ENCODE peak calls at places on chromosomes 4 and X, in six cellular contexts. B is Peyer's patch, E is anterior cingulate cortex, T is cardiac muscle cell, O is SK-N-DZ, V is T-helper 9 cell. J is an unnamed sample.

GRCh38 chr4:128287159-128287870 is at the start of gene PGRMC2:
- DNase-seq in E (no peak), T (no peak), O (peak; percentile 29), V (no peak), B (peak; percentile 30), J (peak; percentile 55)

GRCh38 chr4:153083447-153083921 is 120.8 kb upstream of the TRIM2 start:
- DNase-seq in B (peak; percentile 45), T (peak; percentile 83), V (peak; percentile 25), E (peak; percentile 33), O (peak; percentile 86), J (peak; percentile 82)

GRCh38 chr4:74598611-74599325 is 153.8 kb downstream of the AREG start:
- DNase-seq in T (no peak), B (no peak), O (no peak), V (no peak), E (no peak), J (no peak)

GRCh38 chr4:159159611-159160010 is 56.7 kb downstream of the RAPGEF2 start:
- DNase-seq in O (no peak), V (no peak), B (no peak), T (no peak), E (no peak), J (no peak)

GRCh38 chr4:148515248-148515647 is 73.0 kb upstream of the NR3C2 start:
- DNase-seq in T (no peak), V (no peak), E (no peak), B (no peak), O (no peak), J (no peak)

GRCh38 chrX:41621236-41621651 is 67.5 kb upstream of the GPR34 start:
- DNase-seq in V (no peak), E (no peak), O (peak; percentile 28), B (no peak), T (peak; percentile 24), J (no peak)

GRCh38 chr4:5206391-5206790 is 155.1 kb downstream of the STK32B start:
- DNase-seq in E (peak; percentile 81), T (no peak), V (no peak), O (peak; percentile 30), B (no peak), J (no peak)

GRCh38 chrX:24996096-24996709 is 19.6 kb downstream of the ARX start:
- DNase-seq in E (no peak), O (no peak), T (no peak), V (no peak), B (no peak), J (no peak)

GRCh38 chr4:2302387-2303119 is 40.6 kb upstream of the MXD4 start:
- DNase-seq in E (no peak), T (no peak), V (no peak), O (no peak), B (peak; percentile 12), J (no peak)

GRCh38 chrX:41445171-41445570 is 2.0 kb upstream of the NYX start:
- DNase-seq in V (no peak), O (no peak), B (no peak), T (no peak), E (no peak), J (peak; percentile 49)

GRCh38 chr4:111952708-111953107 is 192.5 kb upstream of the FAM241A start:
- DNase-seq in E (no peak), O (no peak), V (no peak), T (no peak), B (no peak), J (no peak)

GRCh38 chr4:7480423-7480822 is 45.7 kb upstream of the PSAPL1 start:
- DNase-seq in O (no peak), B (no peak), E (no peak), V (no peak), T (no peak), J (no peak)

J was measured in NAMALWA.